ENCODE peak calls at places on chromosomes 4 and X, in nine cellular contexts. X is cardiac fibroblast, F is AG04450, H is GM12878, T is MCF 10A, D is AG09319, E is astrocyte of the spinal cord, C is Calu3, K is GM13976. R is an unnamed sample.
A peak's percentile ranks its signal among the peaks of the same experiment; 100 is the strongest.

GRCh38 chrX:77597090-77597489 is 149.9 kb downstream of the FGF16 start:
- DNase-seq in D (no peak), E (peak; percentile 34), F (peak; percentile 0), C (no peak), T (peak; percentile 30), X (peak; percentile 64), K (no peak), H (no peak), R (no peak)

GRCh38 chr4:25856756-25857155 is 6.0 kb downstream of the SEL1L3 start:
- DNase-seq in K (no peak), F (no peak), X (peak; percentile 63), T (peak; percentile 35), E (no peak), C (no peak), H (no peak), D (peak; percentile 14), R (no peak)

GRCh38 chr4:155879767-155880166 is 13.7 kb upstream of the ASIC5 start:
- DNase-seq in H (no peak), X (no peak), K (no peak), D (no peak), F (no peak), C (no peak), E (no peak), T (no peak), R (no peak)

GRCh38 chr4:183541081-183542045 is 36.5 kb downstream of the ING2 start:
- DNase-seq in H (no peak), D (peak; percentile 23), F (peak; percentile 8), E (peak; percentile 6), K (no peak), T (no peak), X (no peak), C (no peak), R (no peak)

GRCh38 chr4:140260227-140260626 is 106.2 kb upstream of the MAML3 start:
- DNase-seq in C (no peak), K (no peak), D (peak; percentile 30), E (peak; percentile 85), F (peak; percentile 59), H (no peak), X (peak; percentile 89), T (peak; percentile 70), R (no peak)

GRCh38 chr4:73315091-73315490 is 56.5 kb upstream of the ANKRD17 start:
- DNase-seq in D (peak; percentile 24), X (peak; percentile 70), K (no peak), E (no peak), C (no peak), H (no peak), F (no peak), T (peak; percentile 3), R (no peak)

GRCh38 chr4:16018841-16019240 is 55.9 kb upstream of the FGFBP2 start:
- DNase-seq in D (no peak), F (no peak), X (no peak), C (no peak), T (no peak), E (no peak), K (no peak), H (no peak), R (no peak)

GRCh38 chr4:5635826-5636196 is 72.5 kb downstream of the EVC2 start:
- DNase-seq in T (peak; percentile 47), C (no peak), E (peak; percentile 77), X (peak; percentile 85), F (peak; percentile 38), D (no peak), H (no peak), K (no peak), R (no peak)

GRCh38 chr4:114860791-114861190 is 252.6 kb downstream of the NDST4 start:
- DNase-seq in F (no peak), D (no peak), E (no peak), K (no peak), T (no peak), H (no peak), C (no peak), X (no peak), R (no peak)

GRCh38 chr4:3524349-3524748 is 7.9 kb downstream of the LRPAP1 start:
- DNase-seq in K (no peak), T (no peak), X (no peak), E (no peak), D (no peak), C (no peak), H (no peak), F (no peak), R (no peak)

GRCh38 chr4:185201983-185202962 is 1.5 kb downstream of the CFAP97 start:
- DNase-seq in H (no peak), K (no peak), X (peak; percentile 58), E (no peak), D (no peak), F (no peak), C (peak; percentile 60), T (no peak), R (no peak)

DNA sequence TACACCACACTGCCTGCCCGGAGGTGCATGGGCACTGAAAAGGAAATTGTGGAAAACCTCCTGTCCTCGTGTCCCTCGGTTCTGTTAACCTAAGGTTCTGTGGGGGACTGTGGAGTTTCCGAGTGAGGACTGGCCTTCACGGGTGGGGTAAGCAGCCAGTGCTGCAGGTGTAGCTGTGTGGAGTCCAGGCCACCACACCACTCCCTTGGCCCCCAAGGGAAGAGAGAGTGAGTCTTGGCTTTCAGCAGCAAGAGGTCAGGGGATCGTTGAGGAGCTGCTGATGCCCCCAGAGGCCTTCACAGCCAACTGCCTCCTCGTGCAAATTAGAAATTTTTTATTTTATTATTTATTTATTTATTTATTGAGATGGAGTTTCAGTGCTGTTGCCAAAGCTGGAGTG is 20.4 kb downstream of the BEND4 start:
- DNase-seq in C (no peak), T (no peak), D (no peak), E (no peak), X (no peak), K (no peak), H (no peak), F (no peak), R (no peak)
- TF ChIP-seq CTCF in C (no peak), T (no peak), D (no peak), E (no peak), X (no peak), K (no peak), H (no peak), F (no peak), R (no peak)

DNA sequence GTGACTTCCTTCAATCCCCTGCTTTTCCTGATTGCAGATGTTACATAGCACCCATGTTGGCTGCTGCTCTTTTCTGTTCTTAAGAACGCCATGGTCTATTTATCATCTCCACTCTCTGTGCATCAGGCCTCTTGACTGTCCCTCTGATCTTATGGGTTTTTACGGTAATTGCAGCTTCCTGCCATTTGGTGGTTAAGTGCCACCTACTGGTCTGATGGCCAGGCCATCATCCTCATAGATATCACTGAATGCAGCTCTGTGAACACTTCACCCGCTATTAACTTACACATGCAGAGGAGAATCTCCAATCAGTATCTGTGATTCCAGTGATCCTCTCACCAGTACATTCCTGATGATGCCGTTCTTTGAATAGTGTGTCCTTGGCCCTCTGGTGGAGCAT is 382.4 kb downstream of the TRAM1L1 start:
- DNase-seq in D (no peak), C (no peak), F (no peak), T (peak; percentile 17), E (no peak), K (no peak), X (no peak), H (no peak), R (no peak)
- TF ChIP-seq CTCF in D (no peak), C (no peak), F (no peak), T (no peak), E (peak; percentile 4), K (no peak), X (no peak), H (peak; percentile 10), R (no peak)

DNA sequence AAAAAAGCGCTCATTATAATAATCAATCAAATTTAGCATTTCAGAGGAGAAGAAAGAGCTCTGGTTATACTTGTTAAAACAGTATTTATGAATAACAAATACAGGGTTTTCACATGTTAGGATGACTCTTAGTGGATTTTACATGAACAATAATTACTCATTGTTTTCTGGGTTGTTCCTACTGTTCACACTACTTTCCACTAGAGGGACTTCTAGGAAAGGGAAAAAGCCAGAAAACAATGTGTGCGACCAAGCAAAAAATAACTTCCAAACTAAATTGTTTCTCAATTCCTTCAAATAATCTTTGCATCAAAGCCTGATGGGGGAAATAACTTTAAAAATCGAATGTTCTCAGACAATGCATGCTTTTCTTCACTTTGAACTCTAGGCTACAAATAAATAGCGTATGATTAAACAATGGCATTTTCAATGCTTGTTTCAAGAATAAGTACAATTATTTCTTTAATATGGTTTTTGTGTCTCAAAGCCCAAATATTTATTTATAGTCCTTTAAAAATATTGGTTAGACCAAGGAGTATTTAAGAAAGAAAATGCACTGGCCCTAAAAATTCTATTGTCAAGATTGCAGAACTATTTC is 72.0 kb upstream of the ETNPPL start:
- DNase-seq in D (no peak), K (peak; percentile 10), T (peak; percentile 67), F (peak; percentile 32), C (no peak), E (peak; percentile 64), X (peak; percentile 76), H (no peak), R (no peak)
- TF ChIP-seq CTCF in D (peak; percentile 73), K (peak; percentile 23), T (peak; percentile 71), F (peak; percentile 85), C (no peak), E (peak; percentile 62), X (peak; percentile 61), H (peak; percentile 51), R (peak; percentile 30)

GRCh38 chrX:136163694-136164093 is 16.4 kb downstream of the FHL1 start:
- DNase-seq in K (no peak), C (no peak), E (no peak), D (no peak), T (no peak), X (no peak), H (no peak), F (no peak), R (no peak)

GRCh38 chrX:136171420-136171819 is 24.1 kb downstream of the FHL1 start:
- DNase-seq in H (no peak), K (no peak), D (no peak), X (no peak), C (no peak), E (no peak), F (no peak), T (no peak), R (no peak)

GRCh38 chrX:136166221-136166855 is 19.0 kb downstream of the FHL1 start:
- DNase-seq in K (no peak), F (no peak), T (peak; percentile 43), D (no peak), H (no peak), C (peak; percentile 9), E (peak; percentile 40), X (peak; percentile 61), R (no peak)

GRCh38 chrX:136170109-136170800 is 22.9 kb downstream of the FHL1 start:
- DNase-seq in F (no peak), T (no peak), D (no peak), K (no peak), X (peak; percentile 55), H (no peak), C (no peak), E (peak; percentile 53), R (no peak)

DNA sequence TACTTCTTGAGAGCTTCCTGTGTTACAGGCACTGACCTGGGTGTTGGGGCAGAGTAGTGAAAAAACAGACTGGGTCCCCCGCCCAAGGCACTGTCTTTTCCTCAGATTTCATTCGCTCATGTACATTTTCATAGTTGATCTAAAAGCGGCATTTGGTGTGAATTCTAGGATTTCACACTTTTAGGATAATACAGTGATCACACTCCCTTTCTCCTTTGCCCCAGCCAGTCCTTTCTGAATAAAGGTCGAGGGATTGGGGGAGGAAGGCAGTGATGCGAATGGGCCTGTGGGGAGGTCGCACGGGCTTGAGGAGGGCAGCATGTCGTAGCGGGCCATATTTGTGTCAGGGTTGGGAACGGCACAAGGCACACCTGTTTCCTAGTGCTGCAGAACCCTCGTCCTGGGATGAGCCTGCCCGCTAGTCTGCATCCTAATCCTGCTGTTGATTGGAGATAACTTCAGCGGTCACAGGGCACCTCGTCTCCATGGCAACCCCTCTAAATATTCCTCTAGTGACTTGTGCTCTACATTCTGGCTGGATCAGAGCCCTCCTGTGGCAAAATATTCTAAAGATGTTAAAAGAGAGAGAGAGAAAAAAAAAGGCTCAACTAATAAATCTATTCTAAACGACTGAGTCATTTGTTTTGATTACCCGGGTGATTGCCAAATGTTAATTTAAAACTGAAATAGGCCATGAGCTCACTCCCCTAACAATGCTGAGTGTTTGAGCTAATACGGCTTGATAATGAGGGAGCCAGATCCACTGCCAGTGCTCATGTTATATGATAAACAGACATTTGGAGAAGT is 21.8 kb downstream of the FHL1 start:
- DNase-seq in C (peak; percentile 4), F (peak; percentile 90), D (peak; percentile 96), K (no peak), T (peak; percentile 56), E (peak; percentile 92), H (no peak), X (peak; percentile 81), R (no peak)
- TF ChIP-seq CTCF in C (no peak), F (peak; percentile 5), D (no peak), K (no peak), T (no peak), E (no peak), H (no peak), X (no peak), R (no peak)

R was measured in CD14-positive monocyte.